ENCODE peak calls at places on chromosomes 13 and 19, in four cellular contexts. V, H, A and G are unnamed samples.

GRCh38 chr19:17220207-17220758 is 5.1 kb downstream of the USE1 start:
- DNase-seq in H (no peak), A (no peak), V (no peak), G (peak)

GRCh38 chr13:50617134-50617721 is 226.3 kb downstream of the DLEU7 start:
- DNase-seq in V (no peak), A (no peak), H (no peak), G (no peak)

GRCh38 chr13:30355405-30355741 is 48.0 kb upstream of the KATNAL1 start:
- DNase-seq in V (peak), H (no peak), A (no peak), G (peak)

GRCh38 chr13:73656863-73657262 is 477.3 kb downstream of the KLF12 start:
- DNase-seq in A (no peak), H (no peak), V (no peak), G (no peak)

GRCh38 chr19:45164577-45165335 is 4.0 kb upstream of the NKPD1 start:
- DNase-seq in V (peak), H (no peak), A (peak), G (peak)

GRCh38 chr19:3167533-3168272 is 10.9 kb upstream of the S1PR4 start:
- DNase-seq in H (no peak), A (no peak), V (no peak), G (no peak)

GRCh38 chr19:45934551-45935230 is 20.1 kb upstream of the NANOS2 start:
- DNase-seq in V (no peak), A (no peak), H (no peak), G (peak)

GRCh38 chr19:44131955-44132354 is 9.4 kb upstream of the ZNF234 start:
- DNase-seq in V (no peak), H (no peak), A (no peak), G (no peak)

GRCh38 chr13:45500492-45501174 is 35.9 kb downstream of the COG3 start:
- DNase-seq in A (no peak), H (no peak), V (peak), G (no peak)

GRCh38 chr19:49020931-49021895 is 2.9 kb downstream of the CGB3 start:
- DNase-seq in A (no peak), H (no peak), V (peak), G (no peak)

GRCh38 chr19:18948075-18948975 is 7.3 kb upstream of the HOMER3 start:
- DNase-seq in H (no peak), V (no peak), A (no peak), G (no peak)

GRCh38 chr13:30408319-30409101 is 13.8 kb upstream of the UBE2L5 start:
- DNase-seq in V (peak), A (no peak), H (peak), G (peak)

GRCh38 chr13:36950330-36950729 is 30.3 kb upstream of the SMAD9 start:
- DNase-seq in A (no peak), V (no peak), H (no peak), G (no peak)

GRCh38 chr19:38277969-38278680 is 13.8 kb downstream of the SPINT2 start:
- DNase-seq in V (no peak), H (no peak), A (no peak), G (no peak)

GRCh38 chr13:78689011-78689410 is 30.1 kb upstream of the OBI1 start:
- DNase-seq in V (peak), A (no peak), H (peak), G (no peak)

GRCh38 chr19:3229888-3230496 is 5.5 kb downstream of the CELF5 start:
- DNase-seq in H (no peak), A (no peak), V (no peak), G (no peak)

GRCh38 chr13:110133425-110134235 is 173.3 kb downstream of the COL4A1 start:
- DNase-seq in A (no peak), H (no peak), V (no peak), G (no peak)

GRCh38 chr13:25971077-25971476 is 80.7 kb downstream of the SHISA2 start:
- DNase-seq in H (no peak), V (no peak), A (no peak), G (no peak)

GRCh38 chr13:40974460-40975407 is 44.4 kb downstream of the ELF1 start:
- DNase-seq in H (peak), A (no peak), V (peak), G (peak)

GRCh38 chr13:98423417-98423816 is 153.5 kb downstream of the STK24 start:
- DNase-seq in V (no peak), H (no peak), A (no peak), G (no peak)

GRCh38 chr13:22757530-22758120 is 423.2 kb upstream of the SGCG start:
- DNase-seq in V (no peak), H (no peak), A (no peak), G (no peak)

GRCh38 chr19:13794388-13794751 is 873 bp upstream of the ZSWIM4 start:
- DNase-seq in A (no peak), V (no peak), H (no peak), G (no peak)

GRCh38 chr13:76552373-76552772 is 333.8 kb downstream of the KCTD12 start:
- DNase-seq in V (no peak), A (no peak), H (no peak), G (no peak)

GRCh38 chr19:16175954-16176353 is 2.6 kb upstream of the CIB3 start:
- DNase-seq in H (no peak), A (no peak), V (no peak), G (no peak)

GRCh38 chr19:16143399-16144215 is at the start of gene HSH2D:
- DNase-seq in A (peak), V (peak), H (no peak), G (no peak)

GRCh38 chr19:35862528-35862927 is 5.8 kb downstream of the KIRREL2 start:
- DNase-seq in H (no peak), A (no peak), V (peak), G (peak)

GRCh38 chr19:35860818-35861639 is 4.3 kb downstream of the KIRREL2 start:
- DNase-seq in V (peak), A (no peak), H (no peak), G (peak)

GRCh38 chr19:35859414-35859813 is 2.7 kb downstream of the KIRREL2 start:
- DNase-seq in A (no peak), H (no peak), V (no peak), G (no peak)

GRCh38 chr19:35861640-35862160 is 5.0 kb downstream of the KIRREL2 start:
- DNase-seq in A (no peak), H (no peak), V (no peak), G (no peak)

GRCh38 chr19:35860436-35860817 is 3.7 kb downstream of the KIRREL2 start:
- DNase-seq in V (no peak), H (no peak), A (no peak), G (no peak)
- TF ChIP-seq TARDBP in V (no peak), H (no peak), A (no peak), G (no peak)

DNA sequence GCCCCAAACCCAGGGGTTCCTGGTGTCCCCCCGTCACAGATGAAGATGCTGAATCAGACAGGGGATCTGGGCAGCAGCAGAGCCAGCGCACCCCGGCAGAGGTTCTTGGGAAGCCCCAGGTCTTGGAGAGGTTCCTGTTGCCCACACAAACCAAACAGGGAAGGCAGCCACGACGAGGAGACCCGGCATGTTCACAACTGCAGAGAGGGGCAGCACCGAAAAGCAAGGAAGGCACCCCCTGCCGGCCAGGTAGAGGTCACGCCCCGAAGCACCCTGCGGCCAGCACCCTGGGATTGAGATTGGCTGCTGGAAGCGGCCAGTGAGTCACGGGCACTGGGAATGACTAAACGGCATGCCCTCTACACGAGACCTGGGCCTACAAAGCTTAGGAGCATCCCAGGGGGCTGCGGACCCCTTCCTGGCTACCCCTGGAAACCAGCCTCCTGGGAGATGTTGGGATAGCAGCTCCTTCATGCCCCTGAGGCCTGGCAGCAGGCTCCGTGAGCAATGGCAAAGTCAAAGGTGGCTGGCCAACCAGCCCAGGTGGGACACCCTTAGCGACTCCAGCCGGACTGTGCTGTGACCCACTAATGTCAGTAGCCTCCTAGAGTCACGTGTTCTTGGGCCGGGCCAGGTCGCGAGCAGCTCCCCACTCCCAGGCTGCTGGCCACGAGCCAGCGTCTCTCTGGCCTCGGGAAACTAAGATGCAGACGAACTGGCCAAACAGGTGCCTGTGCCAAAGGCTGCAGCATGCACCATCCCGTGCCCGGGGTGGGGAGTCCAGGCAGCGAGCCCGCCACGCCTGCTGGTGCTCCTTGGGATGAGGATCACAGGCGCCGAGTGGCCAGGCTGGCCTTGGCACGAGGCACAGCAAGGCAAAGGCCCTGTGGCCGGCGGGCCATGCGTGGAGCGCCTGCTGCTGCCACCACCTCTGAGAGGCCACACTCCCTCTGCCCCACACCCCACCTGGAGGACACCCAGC is 43.2 kb downstream of the MLLT1 start:
- DNase-seq in V (no peak), H (no peak), A (no peak), G (no peak)
- TF ChIP-seq TARDBP in V (no peak), H (no peak), A (no peak), G (no peak)

DNA sequence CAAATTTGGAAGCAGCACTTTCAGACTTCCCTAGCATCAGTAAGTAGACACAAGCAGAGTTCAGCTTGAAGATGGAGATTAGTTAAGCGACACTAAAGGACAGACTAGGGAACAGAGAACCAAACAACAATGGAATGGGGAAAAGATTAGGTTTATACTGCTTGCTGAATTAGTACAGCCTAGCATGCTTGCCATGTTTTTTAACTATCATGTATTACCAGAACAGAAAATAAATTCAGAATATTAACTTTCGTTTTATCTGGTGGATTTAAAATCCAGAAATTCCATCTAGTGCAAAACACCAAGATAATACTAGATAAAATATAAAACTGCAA is 451.5 kb upstream of the SLC10A2 start:
- DNase-seq in V (no peak), H (no peak), A (no peak), G (no peak)
- TF ChIP-seq TARDBP in V (no peak), H (no peak), A (no peak), G (no peak)

GRCh38 chr13:113205428-113205931 is 3.0 kb downstream of the PCID2 start:
- DNase-seq in H (no peak), V (no peak), A (no peak), G (no peak)
- TF ChIP-seq TARDBP in H (no peak), V (no peak), A (no peak), G (no peak)

GRCh38 chr13:63189712-63190111 is 1774.1 kb upstream of the PCDH20 start:
- DNase-seq in H (no peak), A (no peak), V (no peak), G (no peak)

GRCh38 chr13:63190219-63190618 is 1774.6 kb upstream of the PCDH20 start:
- DNase-seq in H (no peak), A (no peak), V (no peak), G (no peak)

DNA sequence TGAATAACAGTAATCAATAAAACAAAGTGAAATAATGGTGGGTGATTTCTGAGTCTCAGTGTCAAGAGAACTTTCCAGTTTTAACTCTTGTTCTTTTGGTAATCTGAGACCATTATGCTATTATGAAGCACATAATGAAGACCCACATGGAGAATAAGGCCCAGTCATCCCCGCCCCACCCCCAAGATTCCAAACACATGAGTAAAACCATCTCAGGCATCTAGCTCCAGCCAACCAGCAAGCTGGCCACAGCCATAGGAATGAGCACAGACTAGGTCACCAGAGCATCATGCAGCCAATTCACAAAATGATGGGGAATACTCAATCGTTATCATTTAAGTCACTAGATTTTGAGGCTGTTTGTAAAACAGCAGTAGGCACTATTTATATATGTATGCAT is 1769.0 kb upstream of the PCDH20 start:
- DNase-seq in V (peak), A (no peak), H (no peak), G (no peak)
- TF ChIP-seq TARDBP in V (no peak), A (no peak), H (no peak), G (no peak)